ENCODE peak calls at places on chromosomes 4 and X, in seven cellular contexts. J is epithelial cell of proximal tubule; Y is kidney; M is lower lobe of right lung; A is CD8-positive, alpha-beta memory T cell; P is H1; R is suprapubic skin. S is an unnamed sample.

GRCh38 chr4:35151816-35152572 is 1092.3 kb downstream of the ARAP2 start:
- DNase-seq in J (no peak), Y (no peak), M (no peak), A (no peak), P (peak; percentile 7), R (no peak), S (no peak)

GRCh38 chr4:146514651-146515379 is 6.9 kb downstream of the SLC10A7 start:
- DNase-seq in J (no peak), Y (no peak), M (no peak), A (no peak), P (no peak), R (no peak), S (no peak)

GRCh38 chr4:40672528-40673522 is 43.2 kb upstream of the RBM47 start:
- DNase-seq in J (peak; percentile 94), Y (no peak), M (peak; percentile 62), A (peak; percentile 53), P (peak; percentile 17), R (no peak), S (peak; percentile 15)

GRCh38 chr4:52852041-52852440 is 10.1 kb upstream of the RASL11B start:
- DNase-seq in J (no peak), Y (no peak), M (no peak), A (no peak), P (no peak), R (no peak), S (no peak)

GRCh38 chr4:151266542-151266941 is 10.4 kb upstream of the PRSS48 start:
- DNase-seq in J (no peak), Y (no peak), M (no peak), A (no peak), P (no peak), R (no peak), S (no peak)

GRCh38 chr4:38516194-38516593 is 147.8 kb upstream of the KLF3 start:
- DNase-seq in J (no peak), Y (no peak), M (no peak), A (no peak), P (no peak), R (no peak), S (no peak)

GRCh38 chr4:108120789-108121188 is 47.9 kb downstream of the LEF1 start:
- DNase-seq in J (no peak), Y (no peak), M (no peak), A (no peak), P (no peak), R (no peak), S (no peak)

GRCh38 chr4:20338841-20339240 is 87.1 kb downstream of the SLIT2 start:
- DNase-seq in J (no peak), Y (no peak), M (no peak), A (no peak), P (no peak), R (no peak), S (no peak)

GRCh38 chr4:173362666-173363065 is 8.1 kb upstream of the SAP30 start:
- DNase-seq in J (no peak), Y (no peak), M (no peak), A (no peak), P (no peak), R (no peak), S (no peak)

GRCh38 chr4:105433421-105433820 is 40.4 kb downstream of the PPA2 start:
- DNase-seq in J (no peak), Y (no peak), M (no peak), A (no peak), P (no peak), R (no peak), S (no peak)

GRCh38 chrX:13334491-13334890 is 14.6 kb upstream of the ATXN3L start:
- DNase-seq in J (no peak), Y (no peak), M (no peak), A (no peak), P (no peak), R (no peak), S (no peak)

GRCh38 chrX:148049441-148049840 is 68.3 kb downstream of the FMR1NB start:
- DNase-seq in J (no peak), Y (no peak), M (no peak), A (no peak), P (no peak), R (no peak), S (no peak)

GRCh38 chrX:50973199-50973598 is 62.7 kb downstream of the BMP15 start:
- DNase-seq in J (no peak), Y (no peak), M (no peak), A (no peak), P (no peak), R (no peak), S (no peak)

GRCh38 chr4:79977131-79977840 is 95.7 kb downstream of the ANTXR2 start:
- DNase-seq in J (no peak), Y (no peak), M (no peak), A (no peak), P (no peak), R (no peak), S (no peak)

GRCh38 chrX:110381216-110381615 is 22.6 kb downstream of the RTL9 start:
- DNase-seq in J (no peak), Y (no peak), M (no peak), A (no peak), P (no peak), R (no peak), S (no peak)

GRCh38 chrX:24023972-24024664 is 2.9 kb downstream of the KLHL15 start:
- DNase-seq in J (no peak), Y (no peak), M (no peak), A (no peak), P (no peak), R (no peak), S (no peak)

GRCh38 chr4:76376534-76376933 is 44.4 kb downstream of the CCDC158 start:
- DNase-seq in J (no peak), Y (no peak), M (no peak), A (no peak), P (no peak), R (no peak), S (no peak)

GRCh38 chrX:41723305-41723704 is 676 bp upstream of the GPR82 start:
- DNase-seq in J (no peak), Y (no peak), M (no peak), A (no peak), P (no peak), R (no peak), S (no peak)

GRCh38 chrX:41721590-41721989 is 2.4 kb upstream of the GPR82 start:
- DNase-seq in J (no peak), Y (no peak), M (no peak), A (no peak), P (no peak), R (no peak), S (no peak)

GRCh38 chrX:41722816-41723215 is 1.2 kb upstream of the GPR82 start:
- DNase-seq in J (no peak), Y (no peak), M (no peak), A (no peak), P (no peak), R (no peak), S (no peak)

GRCh38 chrX:41722220-41722619 is 1.8 kb upstream of the GPR82 start:
- DNase-seq in J (no peak), Y (no peak), M (no peak), A (no peak), P (no peak), R (no peak), S (no peak)

DNA sequence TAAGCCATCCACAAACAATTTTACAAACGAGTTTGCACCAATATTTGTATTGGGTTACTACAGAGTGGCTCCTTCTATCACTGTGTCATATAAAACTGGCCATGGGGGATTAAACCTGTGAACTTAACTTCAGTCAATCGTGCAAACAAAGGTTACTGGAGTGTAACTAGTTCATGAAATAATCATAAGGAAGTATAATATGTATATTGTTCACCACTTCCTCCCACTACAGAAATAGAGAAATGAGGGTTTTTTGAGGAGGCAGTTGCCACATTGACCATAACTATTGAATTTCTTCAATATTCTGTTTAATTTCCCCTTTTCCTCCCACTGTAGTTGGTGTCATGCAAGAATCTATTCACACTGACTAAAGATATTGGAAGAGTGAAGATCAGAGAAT is at the start of gene GPR82:
- DNase-seq in J (no peak), Y (no peak), M (no peak), A (no peak), P (no peak), R (no peak), S (no peak)
- H3K4me3 ChIP-seq in J (no peak within 1 kb of the TSS), Y (no peak within 1 kb of the TSS), M (no peak within 1 kb of the TSS), A (no peak within 1 kb of the TSS), P (no peak within 1 kb of the TSS), R (no peak within 1 kb of the TSS), S (no peak within 1 kb of the TSS)

GRCh38 chr4:156335721-156336120 is 382.1 kb upstream of the CTSO start:
- DNase-seq in J (no peak), Y (no peak), M (no peak), A (no peak), P (no peak), R (no peak), S (no peak)
- H3K4me3 ChIP-seq in J (no peak overlapping the region), Y (no peak overlapping the region), M (no peak overlapping the region), A (no peak overlapping the region), P (no peak overlapping the region), R (no peak overlapping the region), S (no peak overlapping the region)

GRCh38 chr4:14069871-14070270 is 442.3 kb upstream of the BOD1L1 start:
- DNase-seq in J (no peak), Y (no peak), M (no peak), A (no peak), P (no peak), R (no peak), S (no peak)

GRCh38 chr4:14072506-14072905 is 445.0 kb upstream of the BOD1L1 start:
- DNase-seq in J (no peak), Y (no peak), M (no peak), A (no peak), P (no peak), R (no peak), S (no peak)

GRCh38 chr4:14064969-14065368 is 437.4 kb upstream of the BOD1L1 start:
- DNase-seq in J (no peak), Y (no peak), M (no peak), A (no peak), P (no peak), R (no peak), S (no peak)

DNA sequence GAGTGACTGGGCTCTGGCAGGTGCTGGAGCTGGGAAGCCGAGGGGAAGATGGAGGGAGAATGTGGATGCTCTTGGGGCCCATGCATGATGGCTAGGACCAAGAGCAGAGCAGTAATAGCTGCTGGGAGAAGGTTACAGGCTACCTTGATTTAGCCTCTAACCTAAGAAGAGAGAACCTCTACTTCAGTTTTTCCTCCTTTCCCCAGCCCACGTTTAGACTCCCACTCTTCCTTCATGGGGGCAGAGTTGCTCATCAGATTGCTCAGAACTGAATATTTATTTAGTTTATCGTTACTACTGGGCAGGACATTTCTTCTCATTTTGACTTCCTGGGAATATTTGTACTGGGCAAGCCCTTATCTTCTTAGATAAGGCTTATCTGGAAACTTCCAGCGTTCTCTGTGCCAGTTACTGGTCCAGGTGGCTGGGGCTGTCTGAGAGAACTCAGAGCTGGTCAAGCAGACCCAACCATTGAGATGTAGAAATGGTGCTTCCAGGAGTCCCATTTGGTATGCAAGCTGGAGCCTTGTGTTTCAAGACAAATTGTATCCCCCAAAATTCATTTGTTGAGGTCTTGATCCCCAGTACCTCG is 442.9 kb upstream of the BOD1L1 start:
- DNase-seq in J (no peak), Y (no peak), M (no peak), A (no peak), P (no peak), R (no peak), S (no peak)
- H3K4me3 ChIP-seq in J (no peak overlapping the region), Y (no peak overlapping the region), M (no peak overlapping the region), A (no peak overlapping the region), P (no peak overlapping the region), R (no peak overlapping the region), S (no peak overlapping the region)

DNA sequence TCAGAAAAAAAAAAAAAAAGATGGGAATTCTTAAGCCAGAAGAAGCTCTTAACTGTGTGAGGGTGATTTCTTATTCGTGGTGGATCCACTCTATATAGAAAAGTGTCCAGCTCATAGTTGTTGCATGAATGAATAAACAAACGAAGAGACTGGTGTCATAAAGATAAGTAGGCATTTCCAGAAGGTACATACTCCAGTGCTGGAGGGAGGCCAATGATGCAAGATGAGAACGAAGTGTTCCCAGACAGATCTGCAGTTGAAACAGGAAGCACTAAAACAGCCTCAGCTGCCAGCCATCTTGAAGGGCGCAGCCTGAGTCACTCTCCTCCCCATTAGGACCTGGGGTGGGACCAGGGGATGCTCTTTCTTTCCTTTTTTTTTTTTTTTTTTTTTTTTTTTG is 47.4 kb upstream of the HOPX start:
- DNase-seq in J (no peak), Y (no peak), M (peak; percentile 82), A (no peak), P (no peak), R (no peak), S (no peak)
- H3K4me3 ChIP-seq in J (no peak overlapping the region), Y (no peak overlapping the region), M (no peak overlapping the region), A (no peak overlapping the region), P (no peak overlapping the region), R (no peak overlapping the region), S (no peak overlapping the region)

S was measured in psoas muscle.